ENCODE peak calls at places on chromosomes 1 and 21, in six cellular contexts. E, I, P, L, Y and Q are unnamed samples.

GRCh38 chr1:6557597-6557996 is 2.5 kb downstream of the TAS1R1 start:
- DNase-seq in E (no peak), L (no peak), P (no peak), Y (no peak), I (no peak), Q (no peak)

GRCh38 chr21:35026153-35026499 is 23.0 kb downstream of the RUNX1 start:
- DNase-seq in L (no peak), I (no peak), Y (no peak), P (no peak), E (no peak), Q (no peak)

GRCh38 chr1:3423245-3423829 is 31.1 kb upstream of the ARHGEF16 start:
- DNase-seq in E (no peak), I (no peak), P (peak; percentile 80), L (no peak), Y (peak; percentile 28), Q (no peak)

GRCh38 chr1:199725002-199725401 is 302.5 kb upstream of the NR5A2 start:
- DNase-seq in L (peak; percentile 26), I (no peak), P (no peak), Y (no peak), E (no peak), Q (no peak)

GRCh38 chr1:172670316-172670715 is 11.4 kb downstream of the FASLG start:
- DNase-seq in E (no peak), P (no peak), Y (no peak), L (no peak), I (no peak), Q (no peak)

GRCh38 chr1:211680752-211681327 is 5.4 kb upstream of the NEK2 start:
- DNase-seq in P (peak; percentile 83), Y (peak; percentile 78), E (no peak), L (peak; percentile 80), I (peak; percentile 85), Q (peak; percentile 72)

GRCh38 chr1:68204965-68205630 is 27.2 kb downstream of the WLS start:
- DNase-seq in P (no peak), I (no peak), E (no peak), Y (no peak), L (no peak), Q (no peak)

GRCh38 chr21:45410151-45410864 is 5.3 kb downstream of the COL18A1 start:
- DNase-seq in I (no peak), L (no peak), Y (no peak), P (peak; percentile 92), E (no peak), Q (no peak)

GRCh38 chr21:17925900-17926299 is 106.7 kb upstream of the C21orf91 start:
- DNase-seq in I (no peak), L (no peak), P (peak; percentile 20), E (no peak), Y (no peak), Q (peak; percentile 30)

GRCh38 chr1:165890684-165891083 is 63.3 kb downstream of the UCK2 start:
- DNase-seq in I (no peak), L (no peak), Y (no peak), P (no peak), E (no peak), Q (no peak)

GRCh38 chr1:15295676-15296075 is 48.7 kb downstream of the FHAD1 start:
- DNase-seq in P (no peak), L (no peak), Y (no peak), E (no peak), I (no peak), Q (no peak)

GRCh38 chr1:7224644-7225043 is 439.4 kb downstream of the CAMTA1 start:
- DNase-seq in E (no peak), I (peak; percentile 37), L (no peak), P (no peak), Y (no peak), Q (peak; percentile 22)

GRCh38 chr1:55974714-55975441 is 604.5 kb downstream of the PLPP3 start:
- DNase-seq in P (no peak), Y (no peak), I (no peak), L (no peak), E (no peak), Q (no peak)

GRCh38 chr1:102796429-102796828 is 311.9 kb downstream of the COL11A1 start:
- DNase-seq in L (no peak), I (no peak), Y (no peak), P (no peak), E (no peak), Q (no peak)

GRCh38 chr1:157580179-157580827 is 17.6 kb downstream of the FCRL4 start:
- DNase-seq in E (peak; percentile 53), L (peak; percentile 53), P (peak; percentile 63), I (peak; percentile 71), Y (peak; percentile 62), Q (peak; percentile 88)

GRCh38 chr1:246907472-246907871 is 24.3 kb downstream of the AHCTF1 start:
- DNase-seq in I (peak; percentile 21), L (no peak), E (no peak), Y (no peak), P (peak; percentile 69), Q (no peak)

GRCh38 chr1:151475175-151475574 is 15.9 kb upstream of the POGZ start:
- DNase-seq in Y (no peak), P (no peak), E (no peak), L (peak; percentile 48), I (no peak), Q (no peak)

GRCh38 chr21:42315296-42315891 is at the start of gene TFF3:
- DNase-seq in I (no peak), P (peak; percentile 84), Y (no peak), L (no peak), E (peak; percentile 43), Q (no peak)

GRCh38 chr1:246647113-246647512 is 77.1 kb upstream of the SCCPDH start:
- DNase-seq in P (no peak), E (peak; percentile 73), L (no peak), I (no peak), Y (peak; percentile 33), Q (peak; percentile 81)

GRCh38 chr1:200346744-200347143 is 63.1 kb downstream of the ZNF281 start:
- DNase-seq in L (no peak), Y (no peak), P (no peak), E (no peak), I (no peak), Q (no peak)

GRCh38 chr1:161730050-161730564 is 8.8 kb downstream of the FCRLB start:
- DNase-seq in I (no peak), L (no peak), P (no peak), E (no peak), Y (peak; percentile 26), Q (no peak)

GRCh38 chr1:235416662-235417049 is 49.4 kb downstream of the TBCE start:
- DNase-seq in Y (no peak), E (no peak), L (no peak), I (no peak), P (no peak), Q (no peak)

GRCh38 chr1:86370627-86371026 is 25.5 kb downstream of the ODF2L start:
- DNase-seq in Y (no peak), I (no peak), P (no peak), E (no peak), L (no peak), Q (no peak)

GRCh38 chr1:1080122-1080753 is 6.1 kb upstream of the RNF223 start:
- DNase-seq in Y (peak; percentile 89), L (no peak), P (peak; percentile 45), I (peak; percentile 42), E (peak; percentile 90), Q (peak; percentile 20)

GRCh38 chr1:51897699-51898031 is 19.1 kb upstream of the NRDC start:
- DNase-seq in I (peak; percentile 47), E (no peak), Y (no peak), P (no peak), L (no peak), Q (no peak)

GRCh38 chr1:1349256-1350012 is at the start of gene DVL1:
- DNase-seq in I (no peak), Y (peak; percentile 89), L (no peak), E (peak; percentile 85), P (no peak), Q (no peak)

GRCh38 chr1:38923607-38924006 is 18.0 kb downstream of the RHBDL2 start:
- DNase-seq in E (no peak), P (no peak), L (no peak), Y (no peak), I (no peak), Q (no peak)
- TF ChIP-seq ZNF274 in E (no peak), P (no peak), L (no peak), Y (no peak), I (no peak), Q (no peak)

DNA sequence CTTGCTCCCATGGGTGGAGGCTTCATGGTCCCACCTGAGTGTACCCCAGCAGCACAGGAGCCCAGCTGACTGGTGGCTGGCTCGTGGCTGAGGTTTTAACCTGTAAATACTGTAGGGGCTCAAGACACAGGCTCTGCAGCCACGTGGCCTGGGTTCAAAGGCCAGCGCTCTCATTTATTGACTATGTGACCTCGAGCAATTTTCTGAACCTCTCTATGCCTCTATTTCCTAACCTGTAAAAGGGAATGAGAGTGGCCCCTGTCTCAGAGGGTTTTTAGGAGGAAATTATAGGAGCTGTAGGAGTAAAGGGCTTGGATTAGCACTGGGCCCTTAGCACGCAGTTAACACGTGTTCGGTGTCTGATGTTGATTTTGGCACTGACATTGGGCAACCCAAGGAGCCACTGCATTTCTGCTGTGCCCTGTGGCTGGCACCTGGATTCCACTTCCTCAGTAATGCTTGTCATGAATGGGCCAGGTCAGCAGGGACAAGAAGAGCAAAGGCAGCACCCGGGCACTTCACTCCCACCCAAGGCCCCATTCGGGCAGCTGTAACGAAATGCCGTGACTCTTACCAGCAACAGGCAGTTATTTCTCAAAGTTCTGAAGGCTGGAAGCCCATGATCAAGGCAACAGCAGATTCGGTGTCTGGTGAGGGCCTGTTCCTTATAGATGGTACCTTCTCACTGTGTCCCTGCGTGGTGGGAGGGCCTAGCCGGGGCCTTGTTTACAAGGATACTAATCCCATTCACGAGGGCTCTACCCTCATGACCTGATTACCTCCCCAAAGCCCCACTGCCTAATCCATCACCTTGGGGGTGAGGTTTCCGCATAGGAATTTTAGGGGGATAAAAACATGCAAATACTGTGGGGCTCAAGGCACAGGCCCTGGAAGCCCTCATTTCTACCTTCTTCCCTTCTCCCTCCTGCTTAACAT is 25.2 kb downstream of the ARHGEF10L start:
- DNase-seq in I (no peak), L (no peak), Y (no peak), P (peak; percentile 44), E (no peak), Q (no peak)
- TF ChIP-seq YY1 in I (no peak), L (no peak), Y (no peak), P (no peak), E (no peak), Q (no peak)

DNA sequence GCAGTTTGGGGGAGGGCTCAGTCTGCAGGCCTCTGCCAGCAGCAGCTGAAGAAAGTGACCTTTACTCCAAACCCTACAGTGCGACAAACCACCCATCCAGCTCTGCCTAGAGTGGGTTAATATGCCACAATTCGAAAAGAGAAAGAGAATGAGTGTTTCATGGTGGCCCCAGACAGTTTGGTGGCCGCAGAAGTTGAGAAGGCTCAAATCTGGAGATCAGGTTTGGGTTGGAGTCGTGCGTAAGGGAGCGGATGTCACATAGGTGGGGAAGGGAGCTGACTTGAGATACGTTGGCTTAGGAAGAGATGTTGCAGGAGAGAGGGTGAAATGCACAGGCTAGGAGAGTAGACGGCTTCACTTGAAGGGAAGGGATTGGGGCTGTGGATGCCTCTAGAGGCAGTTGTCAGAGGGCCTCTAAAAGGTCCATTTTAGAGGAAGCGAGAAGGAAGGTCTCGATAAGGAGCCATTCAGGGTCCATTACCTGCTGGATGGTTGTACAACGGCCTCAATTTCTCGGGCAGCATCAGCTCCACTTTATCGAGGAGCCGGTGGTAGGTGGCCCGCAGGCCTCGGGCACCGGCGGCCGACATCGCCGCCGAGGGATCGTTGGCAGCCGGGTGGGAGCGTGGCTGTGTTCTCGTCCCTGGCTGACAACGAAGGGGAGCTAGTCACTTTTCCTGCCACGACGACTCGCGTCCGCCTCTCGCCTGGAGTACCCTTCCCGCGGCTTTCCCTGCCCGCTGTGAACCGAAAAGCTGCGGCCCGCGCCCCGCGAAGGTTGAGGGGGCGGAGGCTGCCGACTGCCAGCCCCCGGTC is 1.0 kb upstream of the DCAF6 start:
- DNase-seq in Y (no peak), P (peak; percentile 63), I (no peak), L (no peak), E (peak; percentile 57), Q (peak; percentile 30)
- H3K9ac ChIP-seq in Y (peak overlapping the region; percentile 95), P (peak overlapping the region; percentile 99), I (peak overlapping the region; percentile 86), L (peak overlapping the region; percentile 96), E (peak overlapping the region; percentile 92), Q (peak overlapping the region; percentile 92)

GRCh38 chr1:101257500-101258325 is 20.9 kb downstream of the S1PR1 start:
- DNase-seq in P (peak; percentile 91), I (no peak), E (no peak), Y (no peak), L (peak; percentile 93), Q (no peak)
- TF ChIP-seq ZNF274 in P (no peak), I (no peak), E (no peak), Y (no peak), L (no peak), Q (no peak)